ENCODE peak calls at places on chromosome 5, in six cellular contexts. One of them, this sample, is unnamed.
A peak's percentile ranks its signal among the peaks of the same experiment; 100 is the strongest.

GRCh38 chr5:120252839-120253238 is 211.3 kb upstream of the PRR16 start:
- DNase-seq in transverse colon: no peak
- DNase-seq in GM12865: no peak
- DNase-seq in fibroblast of lung: peak; percentile 69
- DNase-seq in neural progenitor cell: no peak
- DNase-seq in tibial nerve: no peak
- DNase-seq in this sample: peak; percentile 51

GRCh38 chr5:160521392-160521663 is 99.7 kb downstream of the PTTG1 start:
- DNase-seq in fibroblast of lung: no peak
- DNase-seq in tibial nerve: no peak
- DNase-seq in transverse colon: no peak
- DNase-seq in GM12865: no peak
- DNase-seq in neural progenitor cell: no peak
- DNase-seq in this sample: no peak

GRCh38 chr5:7467179-7467578 is 71.2 kb downstream of the ADCY2 start:
- DNase-seq in tibial nerve: no peak
- DNase-seq in transverse colon: no peak
- DNase-seq in fibroblast of lung: no peak
- DNase-seq in neural progenitor cell: no peak
- DNase-seq in GM12865: no peak
- DNase-seq in this sample: no peak

GRCh38 chr5:115800108-115800507 is 16.4 kb downstream of the CDO1 start:
- DNase-seq in fibroblast of lung: no peak
- DNase-seq in GM12865: no peak
- DNase-seq in neural progenitor cell: no peak
- DNase-seq in transverse colon: no peak
- DNase-seq in tibial nerve: no peak
- DNase-seq in this sample: no peak

GRCh38 chr5:14593326-14594036 is 11.9 kb downstream of the OTULINL start:
- DNase-seq in GM12865: peak; percentile 57
- DNase-seq in tibial nerve: no peak
- DNase-seq in neural progenitor cell: no peak
- DNase-seq in fibroblast of lung: peak; percentile 62
- DNase-seq in transverse colon: no peak
- DNase-seq in this sample: no peak

GRCh38 chr5:69136296-69136695 is 30.7 kb upstream of the CCNB1 start:
- DNase-seq in fibroblast of lung: no peak
- DNase-seq in GM12865: peak; percentile 76
- DNase-seq in transverse colon: no peak
- DNase-seq in tibial nerve: no peak
- DNase-seq in neural progenitor cell: no peak
- DNase-seq in this sample: peak; percentile 28

GRCh38 chr5:38414348-38414747 is 142.1 kb downstream of the LIFR start:
- DNase-seq in transverse colon: no peak
- DNase-seq in fibroblast of lung: peak; percentile 33
- DNase-seq in neural progenitor cell: no peak
- DNase-seq in tibial nerve: no peak
- DNase-seq in GM12865: no peak
- DNase-seq in this sample: peak; percentile 81

GRCh38 chr5:64074533-64074932 is 91.1 kb upstream of the RNF180 start:
- DNase-seq in fibroblast of lung: peak; percentile 18
- DNase-seq in transverse colon: no peak
- DNase-seq in tibial nerve: no peak
- DNase-seq in neural progenitor cell: peak; percentile 62
- DNase-seq in GM12865: peak; percentile 38
- DNase-seq in this sample: peak; percentile 61

GRCh38 chr5:122997294-122997693 is 39.2 kb downstream of the PPIC start:
- DNase-seq in fibroblast of lung: no peak
- DNase-seq in tibial nerve: no peak
- DNase-seq in transverse colon: no peak
- DNase-seq in neural progenitor cell: peak; percentile 13
- DNase-seq in GM12865: no peak
- DNase-seq in this sample: no peak

GRCh38 chr5:87004101-87004500 is 263.6 kb upstream of the RASA1 start:
- DNase-seq in fibroblast of lung: peak; percentile 73
- DNase-seq in transverse colon: no peak
- DNase-seq in GM12865: no peak
- DNase-seq in neural progenitor cell: no peak
- DNase-seq in tibial nerve: no peak
- DNase-seq in this sample: peak; percentile 38

GRCh38 chr5:115961413-115962238 is 649 bp upstream of the LVRN start:
- DNase-seq in tibial nerve: no peak
- DNase-seq in GM12865: no peak
- DNase-seq in fibroblast of lung: peak; percentile 10
- DNase-seq in neural progenitor cell: peak; percentile 34
- DNase-seq in transverse colon: no peak
- DNase-seq in this sample: no peak

GRCh38 chr5:174572591-174572990 is 151.8 kb upstream of the MSX2 start:
- DNase-seq in transverse colon: no peak
- DNase-seq in neural progenitor cell: no peak
- DNase-seq in fibroblast of lung: peak; percentile 47
- DNase-seq in GM12865: no peak
- DNase-seq in tibial nerve: no peak
- DNase-seq in this sample: no peak

GRCh38 chr5:115424030-115424429 is 120.5 kb downstream of the FEM1C start:
- DNase-seq in GM12865: no peak
- DNase-seq in transverse colon: no peak
- DNase-seq in tibial nerve: no peak
- DNase-seq in fibroblast of lung: no peak
- DNase-seq in neural progenitor cell: no peak
- DNase-seq in this sample: no peak

GRCh38 chr5:24353606-24354005 is 291.2 kb downstream of the CDH10 start:
- DNase-seq in GM12865: no peak
- DNase-seq in neural progenitor cell: no peak
- DNase-seq in tibial nerve: no peak
- DNase-seq in fibroblast of lung: no peak
- DNase-seq in transverse colon: no peak
- DNase-seq in this sample: no peak

GRCh38 chr5:149550267-149550582 is 1.0 kb downstream of the CSNK1A1 start:
- DNase-seq in tibial nerve: no peak
- DNase-seq in transverse colon: no peak
- DNase-seq in GM12865: no peak
- DNase-seq in fibroblast of lung: peak; percentile 76
- DNase-seq in neural progenitor cell: no peak
- DNase-seq in this sample: peak; percentile 71

GRCh38 chr5:172144931-172145869 is 42.8 kb downstream of the STK10 start:
- DNase-seq in transverse colon: no peak
- DNase-seq in fibroblast of lung: no peak
- DNase-seq in neural progenitor cell: no peak
- DNase-seq in GM12865: no peak
- DNase-seq in tibial nerve: no peak
- DNase-seq in this sample: no peak

GRCh38 chr5:148820778-148821395 is 5.5 kb upstream of the ADRB2 start:
- DNase-seq in transverse colon: no peak
- DNase-seq in fibroblast of lung: peak; percentile 22
- DNase-seq in neural progenitor cell: peak; percentile 58
- DNase-seq in GM12865: peak; percentile 32
- DNase-seq in tibial nerve: no peak
- DNase-seq in this sample: peak; percentile 64

GRCh38 chr5:143582869-143583268 is 179.4 kb upstream of the NR3C1 start:
- DNase-seq in fibroblast of lung: no peak
- DNase-seq in neural progenitor cell: no peak
- DNase-seq in transverse colon: no peak
- DNase-seq in GM12865: no peak
- DNase-seq in tibial nerve: no peak
- DNase-seq in this sample: no peak

GRCh38 chr5:317086-317811 is 4.3 kb upstream of the AHRR start:
- DNase-seq in GM12865: peak; percentile 92
- DNase-seq in transverse colon: peak; percentile 38
- DNase-seq in fibroblast of lung: peak; percentile 57
- DNase-seq in tibial nerve: no peak
- DNase-seq in neural progenitor cell: peak; percentile 90
- DNase-seq in this sample: peak; percentile 64

GRCh38 chr5:40552981-40553380 is 126.7 kb upstream of the PTGER4 start:
- DNase-seq in neural progenitor cell: no peak
- DNase-seq in transverse colon: no peak
- DNase-seq in fibroblast of lung: peak; percentile 19
- DNase-seq in GM12865: no peak
- DNase-seq in tibial nerve: no peak
- DNase-seq in this sample: peak; percentile 53

GRCh38 chr5:168327019-168327421 is 35.6 kb downstream of the WWC1 start:
- DNase-seq in tibial nerve: no peak
- DNase-seq in GM12865: no peak
- DNase-seq in transverse colon: no peak
- DNase-seq in neural progenitor cell: no peak
- DNase-seq in fibroblast of lung: peak; percentile 71
- DNase-seq in this sample: peak; percentile 19

GRCh38 chr5:59770953-59771352 is 122.6 kb downstream of the PDE4D start:
- DNase-seq in neural progenitor cell: no peak
- DNase-seq in fibroblast of lung: no peak
- DNase-seq in GM12865: no peak
- DNase-seq in transverse colon: no peak
- DNase-seq in tibial nerve: no peak
- DNase-seq in this sample: no peak

GRCh38 chr5:59769832-59770231 is 123.7 kb downstream of the PDE4D start:
- DNase-seq in neural progenitor cell: no peak
- DNase-seq in fibroblast of lung: peak; percentile 36
- DNase-seq in GM12865: no peak
- DNase-seq in transverse colon: no peak
- DNase-seq in tibial nerve: no peak
- DNase-seq in this sample: peak; percentile 55

GRCh38 chr5:59767753-59768159 is 125.8 kb downstream of the PDE4D start:
- DNase-seq in fibroblast of lung: no peak
- DNase-seq in neural progenitor cell: no peak
- DNase-seq in transverse colon: no peak
- DNase-seq in GM12865: no peak
- DNase-seq in tibial nerve: no peak
- DNase-seq in this sample: peak; percentile 35

GRCh38 chr5:59768204-59769040 is 125.1 kb downstream of the PDE4D start:
- DNase-seq in transverse colon: peak; percentile 72
- DNase-seq in fibroblast of lung: peak; percentile 88
- DNase-seq in tibial nerve: peak; percentile 20
- DNase-seq in neural progenitor cell: peak; percentile 93
- DNase-seq in GM12865: peak; percentile 72
- DNase-seq in this sample: peak; percentile 80

GRCh38 chr5:59769041-59769360 is 124.5 kb downstream of the PDE4D start:
- DNase-seq in GM12865: no peak
- DNase-seq in neural progenitor cell: no peak
- DNase-seq in transverse colon: no peak
- DNase-seq in fibroblast of lung: no peak
- DNase-seq in tibial nerve: no peak
- DNase-seq in this sample: peak; percentile 71
- H3K4me3 ChIP-seq in GM12865: peak overlapping the region; percentile 62
- H3K4me3 ChIP-seq in neural progenitor cell: peak overlapping the region; percentile 43
- H3K4me3 ChIP-seq in transverse colon: peak overlapping the region; percentile 45
- H3K4me3 ChIP-seq in fibroblast of lung: peak overlapping the region; percentile 49
- H3K4me3 ChIP-seq in tibial nerve: peak overlapping the region; percentile 57
- H3K4me3 ChIP-seq in this sample: peak overlapping the region; percentile 67

DNA sequence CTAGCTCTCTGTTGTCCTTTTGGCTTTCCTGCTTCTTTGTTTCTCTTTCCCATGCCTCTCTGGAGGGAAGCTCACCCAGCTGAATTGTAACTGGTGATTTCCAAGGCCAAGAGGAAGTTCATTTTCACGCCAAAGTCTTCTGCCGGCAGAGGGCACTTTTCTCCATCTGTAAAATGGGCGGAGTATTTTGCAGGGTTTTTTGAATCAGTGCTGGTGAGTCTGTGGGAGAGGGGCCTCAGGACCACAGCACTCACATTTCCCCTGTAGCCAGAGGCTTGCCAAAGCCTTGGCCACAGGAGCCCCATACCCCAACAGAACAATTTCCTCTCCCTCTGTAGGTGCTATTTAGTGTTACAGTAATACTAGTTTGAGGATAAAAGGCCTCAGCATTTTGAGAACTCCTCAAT is 42.3 kb upstream of the MATR3 start:
- DNase-seq in fibroblast of lung: no peak
- DNase-seq in transverse colon: peak; percentile 29
- DNase-seq in tibial nerve: no peak
- DNase-seq in GM12865: peak; percentile 70
- DNase-seq in neural progenitor cell: no peak
- DNase-seq in this sample: no peak
- TF ChIP-seq CTCF in fibroblast of lung: peak; percentile 14
- TF ChIP-seq CTCF in transverse colon: no peak
- TF ChIP-seq CTCF in tibial nerve: no peak
- TF ChIP-seq CTCF in GM12865: peak; percentile 59
- TF ChIP-seq CTCF in neural progenitor cell: no peak
- TF ChIP-seq CTCF in this sample: peak; percentile 41

DNA sequence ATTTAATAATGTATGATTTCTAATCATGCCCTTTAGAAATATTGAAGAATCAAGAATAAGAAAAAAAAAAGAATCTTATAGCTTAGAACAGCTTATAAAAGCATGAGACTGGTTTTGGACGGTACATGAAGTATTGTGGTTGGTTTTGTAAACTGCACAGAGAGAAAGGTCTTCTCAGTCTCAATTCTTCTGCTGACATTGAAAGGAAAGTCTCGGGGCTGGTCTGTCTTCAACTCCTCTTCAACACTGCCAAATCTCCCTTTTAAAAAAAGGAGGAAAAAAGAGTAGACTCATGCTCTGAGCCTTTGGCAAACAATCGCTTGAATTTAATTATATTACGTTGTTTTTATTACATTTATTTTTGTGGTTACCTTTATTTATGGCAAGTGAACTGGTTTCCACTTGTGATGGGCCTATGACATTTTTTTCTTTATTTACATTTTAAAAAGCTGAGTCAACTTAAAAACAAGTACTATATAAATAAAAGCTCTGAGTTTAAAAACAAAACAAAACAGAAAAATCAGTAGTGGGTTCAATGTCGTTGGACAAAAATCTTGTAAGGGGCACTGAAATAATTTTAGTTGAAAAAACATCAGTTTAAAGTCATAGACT is 32.8 kb upstream of the EBF1 start:
- DNase-seq in tibial nerve: no peak
- DNase-seq in fibroblast of lung: no peak
- DNase-seq in neural progenitor cell: no peak
- DNase-seq in GM12865: no peak
- DNase-seq in transverse colon: no peak
- DNase-seq in this sample: no peak
- H3K4me3 ChIP-seq in tibial nerve: no peak overlapping the region
- H3K4me3 ChIP-seq in fibroblast of lung: no peak overlapping the region
- H3K4me3 ChIP-seq in neural progenitor cell: no peak overlapping the region
- H3K4me3 ChIP-seq in GM12865: no peak overlapping the region
- H3K4me3 ChIP-seq in transverse colon: no peak overlapping the region
- H3K4me3 ChIP-seq in this sample: no peak overlapping the region

GRCh38 chr5:109689740-109690455 is at the start of gene MAN2A1:
- DNase-seq in neural progenitor cell: peak; percentile 84
- DNase-seq in GM12865: peak; percentile 88
- DNase-seq in transverse colon: peak; percentile 87
- DNase-seq in tibial nerve: peak; percentile 67
- DNase-seq in fibroblast of lung: peak; percentile 64
- DNase-seq in this sample: peak; percentile 76
- TF ChIP-seq CTCF in neural progenitor cell: no peak
- TF ChIP-seq CTCF in GM12865: no peak
- TF ChIP-seq CTCF in transverse colon: no peak
- TF ChIP-seq CTCF in tibial nerve: no peak
- TF ChIP-seq CTCF in fibroblast of lung: no peak
- TF ChIP-seq CTCF in this sample: peak; percentile 0

DNA sequence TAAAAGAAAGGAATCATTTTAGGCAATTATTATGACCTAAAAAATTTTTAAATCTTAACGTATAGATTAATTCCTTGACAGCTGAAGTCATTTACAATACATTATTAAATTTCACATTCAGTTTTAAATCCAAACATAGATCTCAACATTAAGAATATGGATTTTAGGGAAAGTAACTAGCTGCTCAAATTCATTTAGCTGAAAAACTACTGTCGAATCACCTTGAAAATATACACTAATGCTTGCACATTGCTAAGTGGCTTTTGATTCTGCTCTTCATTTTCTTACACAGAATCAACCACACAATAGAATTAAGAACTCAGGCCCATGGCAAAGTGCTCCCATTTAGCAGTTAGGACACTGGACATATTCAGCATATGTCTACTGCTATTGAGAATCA is 454.2 kb downstream of the RAB3C start:
- DNase-seq in tibial nerve: no peak
- DNase-seq in neural progenitor cell: no peak
- DNase-seq in transverse colon: no peak
- DNase-seq in fibroblast of lung: no peak
- DNase-seq in GM12865: no peak
- DNase-seq in this sample: no peak
- H3K4me3 ChIP-seq in tibial nerve: peak overlapping the region; percentile 67
- H3K4me3 ChIP-seq in neural progenitor cell: no peak overlapping the region
- H3K4me3 ChIP-seq in transverse colon: no peak overlapping the region
- H3K4me3 ChIP-seq in fibroblast of lung: no peak overlapping the region
- H3K4me3 ChIP-seq in GM12865: no peak overlapping the region
- H3K4me3 ChIP-seq in this sample: peak overlapping the region; percentile 82

This sample was measured in cardiac fibroblast.